ENCODE peak calls at places on chromosome 18, in nine cellular contexts. One of them, this sample, is unnamed. For H3K4me1, the result is how much of the 10 kb centered on the place peaks cover.

GRCh38 chr18:79873449-79874110 is 75.8 kb downstream of the KCNG2 start:
- DNase-seq in ovary: no peak
- DNase-seq in Peyer's patch: no peak
- DNase-seq in A549: no peak
- DNase-seq in adrenal gland: no peak
- DNase-seq in sigmoid colon: no peak
- DNase-seq in breast epithelium: no peak
- DNase-seq in heart left ventricle: no peak
- DNase-seq in spleen: peak
- DNase-seq in this sample: peak

GRCh38 chr18:26225022-26225693 is 1.1 kb upstream of the TAF4B start:
- DNase-seq in ovary: no peak
- DNase-seq in Peyer's patch: no peak
- DNase-seq in A549: peak
- DNase-seq in adrenal gland: no peak
- DNase-seq in sigmoid colon: no peak
- DNase-seq in breast epithelium: no peak
- DNase-seq in heart left ventricle: no peak
- DNase-seq in spleen: no peak
- DNase-seq in this sample: no peak

GRCh38 chr18:79483971-79484491 is 88.3 kb downstream of the NFATC1 start:
- DNase-seq in ovary: peak
- DNase-seq in Peyer's patch: no peak
- DNase-seq in A549: no peak
- DNase-seq in adrenal gland: no peak
- DNase-seq in sigmoid colon: peak
- DNase-seq in breast epithelium: no peak
- DNase-seq in heart left ventricle: no peak
- DNase-seq in spleen: peak
- DNase-seq in this sample: no peak

GRCh38 chr18:29849145-29849544 is 1193.4 kb downstream of the DSC3 start:
- DNase-seq in ovary: no peak
- DNase-seq in Peyer's patch: no peak
- DNase-seq in A549: no peak
- DNase-seq in adrenal gland: no peak
- DNase-seq in sigmoid colon: no peak
- DNase-seq in breast epithelium: no peak
- DNase-seq in heart left ventricle: no peak
- DNase-seq in spleen: no peak
- DNase-seq in this sample: no peak

GRCh38 chr18:58580078-58580477 is 48.8 kb downstream of the ALPK2 start:
- DNase-seq in ovary: no peak
- DNase-seq in Peyer's patch: no peak
- DNase-seq in A549: peak
- DNase-seq in adrenal gland: no peak
- DNase-seq in sigmoid colon: no peak
- DNase-seq in breast epithelium: no peak
- DNase-seq in heart left ventricle: no peak
- DNase-seq in spleen: no peak
- DNase-seq in this sample: no peak

GRCh38 chr18:58449366-58449935 is 179.4 kb downstream of the ALPK2 start:
- DNase-seq in ovary: no peak
- DNase-seq in Peyer's patch: no peak
- DNase-seq in A549: no peak
- DNase-seq in adrenal gland: no peak
- DNase-seq in sigmoid colon: no peak
- DNase-seq in breast epithelium: no peak
- DNase-seq in heart left ventricle: no peak
- DNase-seq in spleen: no peak
- DNase-seq in this sample: no peak

GRCh38 chr18:22830511-22830910 is 102.6 kb upstream of the RBBP8 start:
- DNase-seq in ovary: no peak
- DNase-seq in Peyer's patch: no peak
- DNase-seq in A549: no peak
- DNase-seq in adrenal gland: no peak
- DNase-seq in sigmoid colon: no peak
- DNase-seq in breast epithelium: no peak
- DNase-seq in heart left ventricle: no peak
- DNase-seq in spleen: no peak
- DNase-seq in this sample: no peak

GRCh38 chr18:32351014-32351413 is 119.7 kb downstream of the GAREM1 start:
- DNase-seq in ovary: no peak
- DNase-seq in Peyer's patch: no peak
- DNase-seq in A549: no peak
- DNase-seq in adrenal gland: no peak
- DNase-seq in sigmoid colon: no peak
- DNase-seq in breast epithelium: no peak
- DNase-seq in heart left ventricle: no peak
- DNase-seq in spleen: no peak
- DNase-seq in this sample: no peak

GRCh38 chr18:8114480-8114879 is 494.8 kb upstream of the RAB12 start:
- DNase-seq in ovary: no peak
- DNase-seq in Peyer's patch: no peak
- DNase-seq in A549: no peak
- DNase-seq in adrenal gland: no peak
- DNase-seq in sigmoid colon: no peak
- DNase-seq in breast epithelium: no peak
- DNase-seq in heart left ventricle: no peak
- DNase-seq in spleen: no peak
- DNase-seq in this sample: no peak

GRCh38 chr18:35497006-35497333 is 790 bp downstream of the INO80C start:
- DNase-seq in ovary: no peak
- DNase-seq in Peyer's patch: no peak
- DNase-seq in A549: no peak
- DNase-seq in adrenal gland: peak
- DNase-seq in sigmoid colon: peak
- DNase-seq in breast epithelium: no peak
- DNase-seq in heart left ventricle: no peak
- DNase-seq in spleen: no peak
- DNase-seq in this sample: no peak

GRCh38 chr18:14969507-14969906 is 221.5 kb downstream of the ANKRD30B start:
- DNase-seq in ovary: no peak
- DNase-seq in Peyer's patch: no peak
- DNase-seq in A549: no peak
- DNase-seq in adrenal gland: no peak
- DNase-seq in sigmoid colon: no peak
- DNase-seq in breast epithelium: no peak
- DNase-seq in heart left ventricle: no peak
- DNase-seq in spleen: no peak
- DNase-seq in this sample: no peak

GRCh38 chr18:34866739-34867138 is 156.6 kb downstream of the DTNA start:
- DNase-seq in ovary: no peak
- DNase-seq in Peyer's patch: no peak
- DNase-seq in A549: no peak
- DNase-seq in adrenal gland: no peak
- DNase-seq in sigmoid colon: no peak
- DNase-seq in breast epithelium: no peak
- DNase-seq in heart left ventricle: no peak
- DNase-seq in spleen: no peak
- DNase-seq in this sample: no peak

GRCh38 chr18:57437433-57437781 is 2.2 kb downstream of the ONECUT2 start:
- DNase-seq in ovary: no peak
- DNase-seq in Peyer's patch: no peak
- DNase-seq in A549: peak
- DNase-seq in adrenal gland: no peak
- DNase-seq in sigmoid colon: no peak
- DNase-seq in breast epithelium: no peak
- DNase-seq in heart left ventricle: no peak
- DNase-seq in spleen: no peak
- DNase-seq in this sample: no peak
- TF ChIP-seq POLR2A in ovary: no peak
- TF ChIP-seq POLR2A in Peyer's patch: no peak
- TF ChIP-seq POLR2A in A549: no peak
- TF ChIP-seq POLR2A in adrenal gland: no peak
- TF ChIP-seq POLR2A in sigmoid colon: no peak
- TF ChIP-seq POLR2A in breast epithelium: no peak
- TF ChIP-seq POLR2A in heart left ventricle: no peak
- TF ChIP-seq POLR2A in spleen: no peak
- TF ChIP-seq POLR2A in this sample: no peak

DNA sequence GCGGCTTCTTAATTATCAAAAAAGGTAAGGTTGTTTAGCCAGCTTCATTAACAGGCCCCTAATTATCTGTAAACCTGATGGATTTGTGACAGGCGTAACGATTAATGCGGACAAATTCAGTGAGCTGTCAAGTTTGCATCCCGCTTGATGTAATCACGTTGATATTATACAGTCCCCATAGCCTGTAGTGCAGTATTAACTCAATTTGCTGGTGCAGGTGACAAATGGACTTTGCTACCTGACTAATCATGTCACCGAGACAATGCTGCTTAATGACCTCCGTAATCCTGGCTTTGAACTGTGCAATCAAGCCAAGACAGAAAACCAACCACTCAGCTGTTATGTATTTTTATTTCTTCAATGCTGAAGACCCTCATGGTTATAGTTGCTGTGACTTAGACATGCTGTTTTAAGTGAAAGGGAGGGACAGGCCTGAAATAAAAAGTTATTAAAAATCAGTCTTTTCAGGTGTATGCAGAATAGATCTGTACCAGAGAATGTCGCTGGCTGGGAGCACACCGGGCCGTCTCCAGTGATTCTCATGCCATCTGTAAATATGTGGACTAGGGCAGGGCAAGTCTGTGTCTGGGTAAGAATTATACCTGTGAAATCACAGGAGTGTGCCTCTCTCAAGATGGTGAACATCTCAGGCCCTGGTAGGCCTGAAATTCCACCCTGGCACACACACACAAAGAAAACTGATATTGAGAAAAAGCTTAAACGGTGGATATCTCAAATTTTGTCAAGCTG is 4.3 kb downstream of the TSHZ1 start:
- DNase-seq in ovary: no peak
- DNase-seq in Peyer's patch: no peak
- DNase-seq in A549: no peak
- DNase-seq in adrenal gland: no peak
- DNase-seq in sigmoid colon: no peak
- DNase-seq in breast epithelium: no peak
- DNase-seq in heart left ventricle: no peak
- DNase-seq in spleen: no peak
- DNase-seq in this sample: no peak
- H3K4me3 ChIP-seq in ovary: no peak
- H3K4me3 ChIP-seq in Peyer's patch: peak
- H3K4me3 ChIP-seq in A549: no peak
- H3K4me3 ChIP-seq in adrenal gland: no peak
- H3K4me3 ChIP-seq in sigmoid colon: no peak
- H3K4me3 ChIP-seq in breast epithelium: no peak
- H3K4me3 ChIP-seq in heart left ventricle: no peak
- H3K4me3 ChIP-seq in spleen: no peak
- H3K4me3 ChIP-seq in this sample: no peak

DNA sequence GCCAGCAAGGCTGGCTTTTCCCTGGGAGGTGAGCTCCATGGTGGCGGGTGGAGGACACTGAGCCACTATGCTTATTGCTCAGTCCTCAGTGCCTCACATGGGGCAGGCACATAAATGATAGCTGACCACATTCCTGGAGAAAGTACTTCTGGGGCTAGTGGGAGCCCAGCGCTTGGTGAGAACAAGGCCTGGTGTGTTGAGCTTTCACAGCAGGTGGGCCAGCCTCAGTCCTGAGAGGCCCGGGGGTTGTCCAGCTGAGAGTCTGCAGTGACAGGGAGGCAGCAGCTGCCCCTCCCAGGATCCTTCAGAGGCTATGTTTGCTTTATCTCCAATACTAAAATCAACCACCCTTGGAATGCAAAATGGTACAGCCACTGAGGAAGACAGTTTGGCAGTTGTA is 217.7 kb downstream of the ZBTB7C start:
- DNase-seq in ovary: no peak
- DNase-seq in Peyer's patch: no peak
- DNase-seq in A549: no peak
- DNase-seq in adrenal gland: peak
- DNase-seq in sigmoid colon: no peak
- DNase-seq in breast epithelium: no peak
- DNase-seq in heart left ventricle: no peak
- DNase-seq in spleen: no peak
- DNase-seq in this sample: no peak
- H3K4me1 ChIP-seq in ovary: under half
- H3K4me1 ChIP-seq in Peyer's patch: under half
- H3K4me1 ChIP-seq in A549: under half
- H3K4me1 ChIP-seq in adrenal gland: under half
- H3K4me1 ChIP-seq in sigmoid colon: under half
- H3K4me1 ChIP-seq in breast epithelium: under half
- H3K4me1 ChIP-seq in heart left ventricle: under half
- H3K4me1 ChIP-seq in spleen: under half
- H3K4me1 ChIP-seq in this sample: under half

DNA sequence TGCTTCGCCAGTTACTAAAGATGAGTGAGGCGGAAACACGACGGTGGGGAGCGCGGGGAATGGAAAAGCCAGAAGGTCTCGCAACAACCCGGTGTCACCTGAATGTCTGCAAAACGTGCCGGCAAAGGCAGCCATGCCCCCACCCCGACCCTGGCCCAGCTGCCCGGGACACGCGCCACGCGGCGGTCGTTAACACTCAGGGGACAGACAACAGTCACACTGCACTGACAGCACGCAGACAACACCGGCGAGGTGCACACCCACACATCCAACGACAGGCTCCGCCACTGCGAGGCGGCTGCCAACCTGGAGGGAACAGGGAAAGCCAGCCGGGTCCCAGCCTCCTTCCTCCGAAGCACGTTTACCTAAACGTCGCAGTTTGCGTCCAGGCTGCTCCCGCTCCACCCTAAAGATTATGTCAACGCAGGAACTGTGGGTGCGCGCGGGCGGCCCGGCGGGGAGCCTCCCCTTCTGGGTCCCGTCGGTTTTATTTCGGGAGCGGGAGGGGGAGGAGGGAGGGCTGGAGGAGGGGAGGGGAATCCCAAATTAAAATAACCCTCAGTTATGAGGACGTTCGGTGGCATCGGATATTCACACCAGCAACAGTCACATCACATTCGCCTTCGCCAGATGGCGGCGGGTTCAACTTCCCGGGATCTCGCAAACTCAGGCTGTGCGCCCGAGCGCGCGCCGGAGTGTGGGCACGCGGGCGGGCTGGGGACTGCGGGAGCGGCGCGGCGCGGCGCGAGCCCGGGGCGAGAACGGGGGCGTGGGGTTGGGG is 694 bp downstream of the PTGR3 start:
- DNase-seq in ovary: peak
- DNase-seq in Peyer's patch: peak
- DNase-seq in A549: peak
- DNase-seq in adrenal gland: peak
- DNase-seq in sigmoid colon: peak
- DNase-seq in breast epithelium: peak
- DNase-seq in heart left ventricle: peak
- DNase-seq in spleen: peak
- DNase-seq in this sample: peak
- TF ChIP-seq POLR2A in ovary: peak
- TF ChIP-seq POLR2A in Peyer's patch: peak
- TF ChIP-seq POLR2A in A549: no peak
- TF ChIP-seq POLR2A in adrenal gland: no peak
- TF ChIP-seq POLR2A in sigmoid colon: peak
- TF ChIP-seq POLR2A in breast epithelium: no peak
- TF ChIP-seq POLR2A in heart left ventricle: no peak
- TF ChIP-seq POLR2A in spleen: no peak
- TF ChIP-seq POLR2A in this sample: no peak

GRCh38 chr18:55401638-55402191 is 186.3 kb downstream of the TCF4 start:
- DNase-seq in ovary: no peak
- DNase-seq in Peyer's patch: no peak
- DNase-seq in A549: peak
- DNase-seq in adrenal gland: peak
- DNase-seq in sigmoid colon: peak
- DNase-seq in breast epithelium: no peak
- DNase-seq in heart left ventricle: peak
- DNase-seq in spleen: no peak
- DNase-seq in this sample: peak
- H3K4me3 ChIP-seq in ovary: peak
- H3K4me3 ChIP-seq in Peyer's patch: no peak
- H3K4me3 ChIP-seq in A549: no peak
- H3K4me3 ChIP-seq in adrenal gland: no peak
- H3K4me3 ChIP-seq in sigmoid colon: peak
- H3K4me3 ChIP-seq in breast epithelium: peak
- H3K4me3 ChIP-seq in heart left ventricle: no peak
- H3K4me3 ChIP-seq in spleen: peak
- H3K4me3 ChIP-seq in this sample: no peak

This sample was measured in tibial nerve.